ENCODE peak calls at places on chromosome 22, in four cellular contexts. I, N, Z and X are unnamed samples. For H3K79me2, the result is how much of the 10 kb centered on the place peaks cover.

GRCh38 chr22:41931701-41932269 is 5.2 kb upstream of the TNFRSF13C start:
- DNase-seq in I (no peak), N (no peak), Z (no peak), X (no peak)

GRCh38 chr22:41780714-41781507 is 19.6 kb upstream of the CCDC134 start:
- DNase-seq in N (no peak), I (peak), Z (peak), X (peak)

GRCh38 chr22:17167486-17167885 is 8.4 kb upstream of the HDHD5 start:
- DNase-seq in N (no peak), Z (no peak), I (no peak), X (no peak)

GRCh38 chr22:43006753-43007152 is 8.2 kb downstream of the PACSIN2 start:
- DNase-seq in Z (no peak), I (no peak), N (no peak), X (no peak)

GRCh38 chr22:28441720-28442263 is 237.8 kb downstream of the TTC28 start:
- DNase-seq in N (no peak), I (no peak), Z (peak), X (no peak)

GRCh38 chr22:48959496-48959895 is 868.2 kb downstream of the BRD1 start:
- DNase-seq in I (no peak), N (peak), Z (no peak), X (no peak)

GRCh38 chr22:43919106-43919965 is 4.3 kb upstream of the PNPLA3 start:
- DNase-seq in I (no peak), N (no peak), Z (no peak), X (no peak)

GRCh38 chr22:30876925-30877553 is 91.5 kb downstream of the MORC2 start:
- DNase-seq in Z (no peak), I (no peak), N (no peak), X (no peak)

GRCh38 chr22:48485144-48486135 is 1342.2 kb downstream of the BRD1 start:
- DNase-seq in Z (no peak), N (no peak), I (no peak), X (no peak)

GRCh38 chr22:29315286-29316195 is at the start of gene RASL10A:
- DNase-seq in Z (no peak), I (peak), N (peak), X (peak)

GRCh38 chr22:42376721-42377177 is 55.5 kb downstream of the NFAM1 start:
- DNase-seq in I (peak), Z (no peak), N (no peak), X (peak)

GRCh38 chr22:27474711-27475547 is 326.6 kb downstream of the MN1 start:
- DNase-seq in I (no peak), Z (no peak), N (peak), X (peak)

GRCh38 chr22:42630211-42630610 is 10.2 kb downstream of the ATP5MGL start:
- DNase-seq in N (no peak), Z (no peak), I (no peak), X (no peak)

DNA sequence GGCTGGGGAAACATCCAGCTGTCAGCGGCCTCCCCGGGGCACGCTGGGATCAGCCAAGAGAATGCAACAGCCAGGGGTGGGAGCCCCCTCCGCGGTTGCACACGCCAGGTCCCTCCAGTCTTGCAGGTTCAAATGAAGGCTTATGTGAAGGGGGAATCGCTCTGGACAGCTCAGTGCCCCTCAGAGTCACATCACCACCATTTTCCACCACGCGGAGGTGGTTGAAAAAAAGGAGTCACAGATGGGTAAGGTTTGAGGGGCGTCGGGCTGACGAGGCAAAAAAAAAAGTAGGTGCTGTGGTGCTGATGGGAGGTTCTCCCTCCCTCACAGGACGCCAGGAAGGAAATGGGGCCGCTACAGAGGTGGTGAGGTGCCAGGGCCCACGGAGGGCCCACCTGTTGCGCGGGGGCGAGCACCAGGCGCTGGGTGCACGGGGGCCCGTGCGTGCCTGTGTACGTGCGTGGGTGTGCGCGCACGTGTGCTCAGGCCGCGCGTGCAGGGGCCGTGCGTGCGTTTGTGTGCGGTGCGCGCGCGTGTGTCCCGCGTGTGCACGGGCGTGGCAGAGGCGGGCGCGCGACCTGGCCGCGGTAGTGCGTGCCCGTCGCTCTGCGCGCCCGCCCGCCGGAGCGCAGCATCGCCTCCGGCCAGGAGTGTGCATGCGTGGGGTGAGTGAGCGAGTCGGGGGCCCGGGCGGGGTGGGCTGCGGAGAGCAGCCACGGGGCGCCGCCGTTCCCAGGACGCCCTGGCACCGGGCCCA is 3.0 kb downstream of the PDGFB start:
- DNase-seq in I (no peak), Z (no peak), N (no peak), X (no peak)
- H3K79me2 ChIP-seq in I (under half), Z (under half), N (under half), X (under half)

GRCh38 chr22:20166703-20167102 is 15.8 kb upstream of the CCDC188 start:
- DNase-seq in N (no peak), Z (no peak), I (no peak), X (no peak)

GRCh38 chr22:20170170-20170569 is 19.3 kb upstream of the CCDC188 start:
- DNase-seq in N (no peak), I (no peak), Z (no peak), X (no peak)

GRCh38 chr22:20171288-20172037 is 20.6 kb upstream of the CCDC188 start:
- DNase-seq in I (no peak), Z (no peak), N (no peak), X (no peak)

GRCh38 chr22:20167643-20168322 is 16.9 kb upstream of the CCDC188 start:
- DNase-seq in I (no peak), Z (no peak), N (no peak), X (no peak)

DNA sequence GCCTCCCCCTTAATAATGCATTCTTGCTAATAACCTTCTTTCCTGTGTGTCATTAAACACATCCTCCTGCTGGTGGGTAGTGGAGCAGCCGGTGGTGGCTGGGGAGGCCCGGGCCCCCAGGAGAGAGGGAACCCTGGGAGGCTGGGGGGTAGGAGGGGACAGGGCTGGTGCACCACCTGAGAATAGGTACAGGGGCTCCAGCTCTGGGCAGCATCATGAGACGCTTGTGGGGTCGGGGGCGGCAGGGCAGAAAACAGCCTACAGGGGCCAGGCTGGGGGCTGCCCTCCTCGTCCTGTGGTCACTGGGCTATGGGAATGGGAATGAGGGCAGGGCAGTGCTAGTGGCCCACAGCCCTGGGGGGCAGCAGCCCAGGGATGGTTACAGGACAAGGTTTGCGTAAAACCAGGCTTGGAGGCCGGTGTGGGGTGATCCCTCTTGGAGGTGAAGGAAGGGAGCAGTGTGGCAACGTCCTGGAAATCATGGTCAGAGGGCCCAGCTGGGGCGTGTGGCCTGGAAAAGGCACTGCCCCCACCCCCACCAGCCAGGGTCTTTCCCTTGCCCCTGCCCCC is 18.5 kb upstream of the CCDC188 start:
- DNase-seq in Z (no peak), I (no peak), N (no peak), X (no peak)
- TF ChIP-seq CREB1 in Z (no peak), I (no peak), N (no peak), X (no peak)

GRCh38 chr22:35819421-35819820 is 101.7 kb downstream of the APOL5 start:
- DNase-seq in I (no peak), N (no peak), Z (peak), X (no peak)
- H3K79me2 ChIP-seq in I (under half), N (under half), Z (under half), X (half or more)

GRCh38 chr22:25207553-25208157 is 8.0 kb downstream of the CRYBB3 start:
- DNase-seq in N (no peak), Z (no peak), I (no peak), X (no peak)
- TF ChIP-seq CREB1 in N (no peak), Z (no peak), I (no peak), X (no peak)

GRCh38 chr22:40397436-40397835 is 27.0 kb downstream of the SGSM3 start:
- DNase-seq in I (no peak), Z (no peak), N (peak), X (peak)
- H3K79me2 ChIP-seq in I (under half), Z (under half), N (under half), X (under half)

DNA sequence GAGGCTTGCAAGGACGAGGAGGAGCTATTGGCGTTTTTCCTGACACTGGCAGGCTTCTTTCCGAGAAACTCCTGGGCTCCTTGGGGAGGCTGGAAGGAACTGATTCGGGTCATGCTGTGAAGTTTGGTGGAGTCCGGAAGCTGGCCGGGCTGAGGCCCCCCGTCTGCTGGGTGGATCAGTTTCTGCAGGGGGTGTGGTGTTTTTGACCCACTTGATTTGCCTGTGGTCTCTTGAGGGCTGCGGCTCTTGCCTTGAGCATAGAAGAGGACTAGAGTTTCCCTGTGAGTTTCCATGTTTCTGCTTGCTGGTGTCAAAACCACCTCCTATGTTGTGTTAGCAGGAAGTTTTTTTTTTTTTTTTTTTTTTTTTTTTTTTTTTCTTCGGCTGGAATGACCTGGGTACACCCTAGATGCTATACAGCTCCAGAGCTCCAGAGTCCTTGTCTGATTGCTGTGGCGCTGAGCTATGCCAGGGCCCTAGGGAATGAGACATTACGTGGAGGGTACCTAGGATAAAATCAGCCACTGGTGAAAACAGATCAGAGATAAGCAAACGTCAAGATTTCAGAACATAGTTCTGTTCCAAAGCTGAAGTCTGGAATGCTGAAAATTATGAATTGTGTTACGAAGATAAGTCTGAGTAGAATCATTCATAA is 728 bp downstream of the TBC1D22A start:
- DNase-seq in I (peak), N (no peak), Z (no peak), X (peak)
- TF ChIP-seq CREB1 in I (no peak), N (no peak), Z (no peak), X (no peak)

GRCh38 chr22:35310556-35311550 is 11.2 kb downstream of the TOM1 start:
- DNase-seq in Z (peak), N (no peak), I (no peak), X (peak)
- H3K79me2 ChIP-seq in Z (half or more), N (under half), I (under half), X (under half)

DNA sequence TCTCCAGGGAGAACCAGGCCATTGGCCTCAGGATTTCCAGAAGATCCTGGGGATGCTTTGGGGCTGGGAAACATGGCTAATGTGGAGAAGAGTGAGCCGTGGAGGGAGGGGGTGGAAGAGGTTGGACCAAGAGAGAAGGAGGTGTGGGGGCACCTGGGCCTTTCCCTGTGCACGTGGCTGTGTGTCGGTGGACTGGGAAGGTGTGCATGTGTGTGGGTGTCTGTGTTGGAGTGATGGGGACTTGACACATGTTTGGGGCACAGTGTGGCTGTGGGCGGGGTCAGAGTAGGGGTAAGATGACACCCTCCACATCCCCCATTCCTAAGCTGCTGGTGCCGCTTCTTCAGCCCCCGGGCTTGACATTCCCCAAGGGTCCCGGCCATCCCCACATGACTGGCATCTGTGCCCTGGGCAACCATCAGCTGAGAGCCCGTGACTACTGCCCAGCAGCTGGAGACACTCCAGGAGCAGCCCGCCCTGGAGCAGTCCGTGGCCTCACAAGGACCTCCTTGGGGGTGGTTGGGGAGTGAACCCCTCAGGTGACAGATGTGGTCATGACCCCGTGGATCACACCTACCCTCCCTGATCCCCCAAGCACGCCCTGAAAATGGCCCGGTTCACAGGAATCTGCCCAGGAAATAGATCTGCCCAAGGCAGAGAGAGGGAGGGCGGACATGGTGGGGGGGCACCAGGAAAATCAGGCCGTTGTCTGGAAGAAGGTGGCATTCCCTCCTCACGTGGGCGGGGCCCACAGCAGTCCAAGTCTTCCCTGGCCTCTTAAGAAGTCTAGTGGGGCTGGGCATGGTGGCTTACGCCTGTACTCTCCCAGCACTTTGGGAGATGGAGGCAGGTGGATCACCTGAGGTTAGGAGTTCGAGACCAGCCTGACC is 34.8 kb upstream of the SOX10 start:
- DNase-seq in I (no peak), N (no peak), Z (no peak), X (no peak)
- TF ChIP-seq CREB1 in I (no peak), N (no peak), Z (no peak), X (no peak)

GRCh38 chr22:34036936-34037335 is 116.7 kb upstream of the LARGE1 start:
- DNase-seq in I (no peak), Z (no peak), N (no peak), X (peak)

GRCh38 chr22:34038801-34039200 is 118.5 kb upstream of the LARGE1 start:
- DNase-seq in N (no peak), I (no peak), Z (no peak), X (no peak)

GRCh38 chr22:34035209-34035608 is 114.9 kb upstream of the LARGE1 start:
- DNase-seq in Z (no peak), N (no peak), I (no peak), X (no peak)
- H3K79me2 ChIP-seq in Z (under half), N (under half), I (under half), X (under half)

GRCh38 chr22:47396515-47396914 is 634.1 kb downstream of the TBC1D22A start:
- DNase-seq in N (no peak), I (no peak), Z (no peak), X (no peak)

GRCh38 chr22:47398491-47398890 is 636.0 kb downstream of the TBC1D22A start:
- DNase-seq in I (no peak), Z (no peak), N (no peak), X (no peak)

GRCh38 chr22:47398921-47399790 is 636.7 kb downstream of the TBC1D22A start:
- DNase-seq in Z (no peak), N (no peak), I (no peak), X (no peak)

GRCh38 chr22:47396105-47396504 is 633.7 kb downstream of the TBC1D22A start:
- DNase-seq in I (no peak), Z (no peak), N (no peak), X (no peak)

DNA sequence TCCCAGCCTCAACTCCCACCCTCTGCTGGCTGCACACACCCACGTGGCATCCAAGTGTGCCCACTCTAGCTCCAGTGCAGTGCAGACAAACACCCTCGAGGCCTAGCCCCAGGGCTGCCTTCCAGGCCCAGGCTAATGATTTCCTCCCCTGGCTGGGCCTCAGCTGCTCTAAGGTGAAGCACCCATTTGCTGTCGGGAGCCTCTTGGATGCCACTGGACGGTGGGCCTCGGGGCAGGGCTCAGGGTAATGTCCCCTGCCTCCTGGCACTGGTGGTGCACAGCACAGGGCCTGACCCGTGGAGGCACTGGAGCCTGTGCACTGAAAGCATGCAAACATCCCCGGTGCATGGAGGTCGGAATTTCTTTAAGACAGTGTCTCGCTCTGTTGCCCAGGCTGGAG is 635.2 kb downstream of the TBC1D22A start:
- DNase-seq in N (no peak), Z (no peak), I (no peak), X (no peak)
- TF ChIP-seq CREB1 in N (no peak), Z (no peak), I (no peak), X (no peak)